ENCODE peak calls at places on chromosomes 3 and 15, in four cellular contexts. W is A549, U is H1, H is K562. E is an unnamed sample.

GRCh38 chr15:90545095-90545494 is 15.4 kb downstream of the CRTC3 start:
- DNase-seq in H (no peak), W (no peak), U (no peak), E (no peak)

GRCh38 chr15:36863551-36863950 is 236.8 kb downstream of the MEIS2 start:
- DNase-seq in W (no peak), H (no peak), U (no peak), E (no peak)

GRCh38 chr3:15967577-15967976 is 169.8 kb upstream of the ANKRD28 start:
- DNase-seq in U (no peak), W (no peak), H (no peak), E (peak; percentile 5)

GRCh38 chr3:156818890-156819289 is 7.3 kb upstream of the LEKR1 start:
- DNase-seq in H (peak; percentile 32), U (no peak), W (peak; percentile 44), E (no peak)

GRCh38 chr3:193982258-193982659 is 153.7 kb upstream of the HES1 start:
- DNase-seq in U (no peak), W (no peak), H (no peak), E (no peak)

GRCh38 chr3:173958805-173959204 is 561.3 kb downstream of the NLGN1 start:
- DNase-seq in W (no peak), U (no peak), H (no peak), E (no peak)

GRCh38 chr3:126859415-126860246 is 123.3 kb upstream of the PLXNA1 start:
- DNase-seq in W (no peak), H (no peak), U (no peak), E (no peak)

GRCh38 chr15:72733941-72734738 is 48.1 kb downstream of the BBS4 start:
- DNase-seq in U (no peak), H (no peak), W (no peak), E (no peak)

GRCh38 chr3:165837058-165837525 is at the start of gene BCHE:
- DNase-seq in U (no peak), W (peak; percentile 4), H (no peak), E (no peak)

GRCh38 chr3:20250786-20251185 is 64.8 kb upstream of the SGO1 start:
- DNase-seq in H (no peak), U (no peak), W (no peak), E (no peak)

GRCh38 chr3:49244589-49245205 is 32.3 kb downstream of the C3orf62 start:
- DNase-seq in H (peak; percentile 25), W (peak; percentile 33), U (no peak), E (no peak)

GRCh38 chr15:48190932-48191573 is 412 bp upstream of the CTXN2 start:
- DNase-seq in W (no peak), U (no peak), H (peak; percentile 42), E (peak; percentile 30)

GRCh38 chr3:123038751-123039150 is 11.2 kb upstream of the SEMA5B start:
- DNase-seq in H (no peak), U (no peak), W (no peak), E (no peak)

GRCh38 chr3:142998439-142998838 is 2.9 kb upstream of the U2SURP start:
- DNase-seq in W (no peak), U (no peak), H (no peak), E (no peak)

GRCh38 chr15:23035964-23036566 is 3.3 kb downstream of the TUBGCP5 start:
- DNase-seq in H (peak; percentile 80), W (peak; percentile 81), U (no peak), E (peak; percentile 62)

GRCh38 chr3:39433642-39434041 is 27.1 kb downstream of the RPSA start:
- DNase-seq in H (no peak), U (no peak), W (no peak), E (no peak)

GRCh38 chr3:97884724-97885123 is 62.9 kb downstream of the CRYBG3 start:
- DNase-seq in H (no peak), W (no peak), U (no peak), E (no peak)

GRCh38 chr15:82680200-82681102 is 29.2 kb downstream of the AP3B2 start:
- DNase-seq in H (peak; percentile 92), W (peak; percentile 67), U (peak; percentile 82), E (no peak)

GRCh38 chr15:66594344-66594743 is 28.5 kb upstream of the LCTL start:
- DNase-seq in H (no peak), W (no peak), U (no peak), E (no peak)

GRCh38 chr15:45146405-45146804 is 16.6 kb downstream of the DUOX1 start:
- DNase-seq in H (no peak), U (no peak), W (no peak), E (no peak)

GRCh38 chr3:177724020-177724638 is 526.8 kb upstream of the TBL1XR1 start:
- DNase-seq in W (no peak), U (no peak), H (no peak), E (no peak)

GRCh38 chr3:177778633-177779032 is 581.4 kb upstream of the TBL1XR1 start:
- DNase-seq in U (no peak), W (no peak), H (no peak), E (no peak)

GRCh38 chr3:156150434-156151066 is 30.2 kb downstream of the KCNAB1 start:
- DNase-seq in W (peak; percentile 29), U (no peak), H (peak; percentile 52), E (peak; percentile 26)

GRCh38 chr3:128348805-128349531 is 117.7 kb downstream of the DNAJB8 start:
- DNase-seq in U (no peak), H (peak; percentile 16), W (no peak), E (no peak)

GRCh38 chr3:155744091-155744625 is 713 bp downstream of the PLCH1 start:
- DNase-seq in H (peak; percentile 74), W (peak; percentile 86), U (no peak), E (peak; percentile 48)

GRCh38 chr3:117285721-117286120 is 576.1 kb downstream of the TUSC7 start:
- DNase-seq in U (no peak), W (no peak), H (no peak), E (no peak)

GRCh38 chr3:101017048-101017447 is 23.8 kb upstream of the ABI3BP start:
- DNase-seq in W (no peak), U (no peak), H (no peak), E (no peak)

GRCh38 chr3:133937061-133937686 is 41.5 kb upstream of the RAB6B start:
- DNase-seq in U (no peak), W (no peak), H (no peak), E (no peak)

GRCh38 chr3:133937756-133938601 is 42.3 kb upstream of the RAB6B start:
- DNase-seq in W (no peak), U (no peak), H (no peak), E (no peak)

GRCh38 chr3:133939496-133939835 is 43.8 kb upstream of the RAB6B start:
- DNase-seq in W (no peak), H (no peak), U (no peak), E (no peak)

GRCh38 chr3:133940536-133940935 is 44.9 kb upstream of the RAB6B start:
- DNase-seq in W (no peak), U (no peak), H (no peak), E (no peak)

GRCh38 chr3:133938770-133939495 is 43.3 kb upstream of the RAB6B start:
- DNase-seq in W (no peak), H (no peak), U (no peak), E (no peak)
- TF ChIP-seq HDAC2 in W (no peak), H (no peak), U (no peak), E (no peak)

GRCh38 chr15:38062679-38063078 is 128.2 kb downstream of the TMCO5A start:
- DNase-seq in H (no peak), W (no peak), U (no peak), E (no peak)
- TF ChIP-seq MAFK in H (no peak), W (no peak), U (no peak), E (no peak)

GRCh38 chr3:187952849-187953248 is 201.1 kb upstream of the LPP start:
- DNase-seq in H (peak; percentile 1), W (no peak), U (no peak), E (no peak)

GRCh38 chr3:187951452-187952190 is 202.3 kb upstream of the LPP start:
- DNase-seq in U (no peak), H (peak; percentile 14), W (no peak), E (no peak)

GRCh38 chr3:187955076-187955952 is 198.6 kb upstream of the LPP start:
- DNase-seq in W (peak; percentile 25), U (no peak), H (no peak), E (peak; percentile 45)

GRCh38 chr3:187957209-187957981 is 196.6 kb upstream of the LPP start:
- DNase-seq in H (no peak), W (no peak), U (no peak), E (no peak)

DNA sequence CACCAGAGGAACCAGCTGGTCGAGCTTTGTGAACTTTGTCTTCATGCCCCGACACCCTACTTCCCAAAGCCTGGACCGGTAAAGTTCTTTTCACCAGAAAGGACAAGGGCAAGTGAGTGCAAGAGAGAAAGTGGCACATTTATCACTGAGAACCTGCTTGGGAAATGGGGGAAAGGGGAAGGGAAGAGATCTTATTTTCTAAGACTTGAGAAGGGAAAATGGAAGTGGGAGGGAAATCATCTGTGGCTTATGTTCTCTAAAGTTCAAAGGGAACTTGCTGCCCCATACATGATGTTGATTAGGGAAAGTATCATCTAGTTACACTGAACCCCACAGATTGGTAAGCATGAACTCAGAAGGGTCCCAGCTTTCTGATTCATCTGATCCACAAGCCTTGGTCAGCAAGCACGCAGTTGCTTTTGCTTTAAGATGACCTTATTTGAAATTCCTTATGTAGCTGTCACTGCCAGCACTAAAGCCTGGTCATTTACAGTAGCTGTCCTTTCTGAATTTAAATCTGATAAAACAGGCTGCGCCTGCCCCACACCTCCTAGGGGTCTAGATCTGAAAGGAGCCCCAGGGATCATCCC is 199.4 kb upstream of the LPP start:
- DNase-seq in H (no peak), U (no peak), W (peak; percentile 10), E (no peak)
- TF ChIP-seq HDAC2 in H (no peak), U (no peak), W (no peak), E (no peak)

DNA sequence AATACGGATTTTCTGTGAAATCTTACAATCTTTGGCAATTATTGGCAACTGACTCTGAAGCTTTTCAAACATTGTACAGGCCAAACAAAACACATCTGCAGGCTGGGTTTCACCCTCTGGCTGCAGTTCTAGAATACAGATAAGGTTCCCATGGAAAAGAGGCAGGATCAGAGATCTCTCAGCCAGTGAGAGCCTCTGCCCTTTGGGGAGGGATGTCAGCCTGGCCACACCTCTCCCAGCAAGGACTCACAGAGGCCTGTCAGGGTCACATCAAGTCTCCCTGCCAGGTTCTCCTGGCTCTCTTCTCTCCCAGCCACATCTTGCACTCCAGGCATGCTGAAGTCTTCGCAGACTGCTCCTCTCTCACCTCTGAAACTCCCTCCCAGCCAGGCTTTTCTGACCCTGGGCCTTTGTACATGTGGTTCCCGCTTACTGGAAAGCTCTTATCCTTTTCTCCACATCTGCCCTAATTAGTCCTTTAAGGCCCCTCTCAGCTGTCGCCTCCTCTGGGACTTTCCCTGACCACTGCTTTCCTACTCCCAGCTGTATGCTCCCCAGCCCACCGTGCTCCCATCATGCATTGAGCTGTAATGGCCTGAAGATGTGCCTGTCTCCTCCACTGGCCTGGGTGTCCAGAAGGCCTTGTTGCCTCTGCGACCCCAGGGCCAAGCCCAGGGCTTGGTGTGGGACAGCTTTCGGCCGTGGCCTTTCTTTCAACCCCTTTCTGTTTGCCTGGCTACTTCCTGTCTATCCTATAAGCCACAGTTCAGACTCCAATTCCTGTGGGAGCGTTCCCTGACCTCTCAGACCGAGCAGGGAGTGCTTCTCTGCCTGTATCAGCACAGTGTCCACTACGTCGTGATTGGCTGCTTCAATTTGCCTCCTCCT is 4.3 kb downstream of the RBP1 start:
- DNase-seq in U (no peak), W (no peak), H (peak; percentile 54), E (peak; percentile 44)
- TF ChIP-seq MAFK in U (no peak), W (no peak), H (no peak), E (no peak)

E was measured in HepG2.